ENCODE peak calls at places on chromosomes 5 and 9, in five cellular contexts. S is trophoblast cell, E is mesenchymal stem cell, Y is H1, T is H9. W is an unnamed sample.

GRCh38 chr5:104540448-104540847 is 977.9 kb upstream of the NUDT12 start:
- DNase-seq in S (no peak), E (peak), Y (no peak), T (no peak), W (no peak)

GRCh38 chr9:109517798-109518435 is 19.8 kb upstream of the PTPN3 start:
- DNase-seq in S (peak), E (no peak), Y (no peak), T (no peak), W (no peak)

GRCh38 chr5:100909034-100909433 is 6.0 kb upstream of the ST8SIA4 start:
- DNase-seq in S (no peak), E (no peak), Y (no peak), T (no peak), W (no peak)

GRCh38 chr5:90446961-90447360 is 27.6 kb downstream of the MBLAC2 start:
- DNase-seq in S (no peak), E (no peak), Y (no peak), T (no peak), W (no peak)

GRCh38 chr5:68303038-68303738 is 87.6 kb downstream of the PIK3R1 start:
- DNase-seq in S (peak), E (peak), Y (no peak), T (no peak), W (no peak)

GRCh38 chr9:73149371-73150067 is 2.1 kb upstream of the ANXA1 start:
- DNase-seq in S (peak), E (peak), Y (no peak), T (no peak), W (no peak)

GRCh38 chr5:121445511-121445910 is 406.2 kb upstream of the FTMT start:
- DNase-seq in S (no peak), E (no peak), Y (no peak), T (no peak), W (no peak)

GRCh38 chr9:131651599-131651998 is 88.3 kb downstream of the RAPGEF1 start:
- DNase-seq in S (peak), E (peak), Y (no peak), T (no peak), W (no peak)

GRCh38 chr5:181243521-181244307 is at the start of gene RACK1:
- DNase-seq in S (peak), E (peak), Y (peak), T (peak), W (peak)

GRCh38 chr9:130765135-130766030 is 69.7 kb upstream of the ABL1 start:
- DNase-seq in S (no peak), E (no peak), Y (no peak), T (no peak), W (no peak)

GRCh38 chr5:74069741-74070140 is 443.7 kb downstream of the ARHGEF28 start:
- DNase-seq in S (no peak), E (no peak), Y (no peak), T (no peak), W (no peak)

GRCh38 chr5:66333192-66333591 is 189.1 kb downstream of the SREK1 start:
- DNase-seq in S (no peak), E (no peak), Y (no peak), T (no peak), W (no peak)

GRCh38 chr5:95410269-95410668 is 19.1 kb downstream of the FAM81B start:
- DNase-seq in S (peak), E (no peak), Y (no peak), T (no peak), W (no peak)

GRCh38 chr9:95425910-95426551 is 90.7 kb downstream of the PTCH1 start:
- DNase-seq in S (no peak), E (peak), Y (peak), T (no peak), W (no peak)

GRCh38 chr9:111759762-111760639 is 34.7 kb downstream of the SHOC1 start:
- DNase-seq in S (peak), E (peak), Y (no peak), T (no peak), W (peak)

GRCh38 chr9:13665418-13666066 is 386.1 kb upstream of the MPDZ start:
- DNase-seq in S (peak), E (peak), Y (no peak), T (no peak), W (no peak)

GRCh38 chr5:176816043-176816745 is 5.8 kb downstream of the UNC5A start:
- DNase-seq in S (no peak), E (no peak), Y (no peak), T (no peak), W (no peak)

GRCh38 chr5:155919125-155919524 is 407.8 kb upstream of the SGCD start:
- DNase-seq in S (no peak), E (no peak), Y (no peak), T (no peak), W (no peak)

GRCh38 chr5:79086116-79086515 is 16.5 kb downstream of the BHMT2 start:
- DNase-seq in S (no peak), E (no peak), Y (no peak), T (no peak), W (no peak)

GRCh38 chr5:23994581-23995370 is 487.4 kb downstream of the PRDM9 start:
- DNase-seq in S (peak), E (no peak), Y (no peak), T (no peak), W (no peak)

GRCh38 chr5:134590992-134591659 is 41.5 kb downstream of the SAR1B start:
- DNase-seq in S (peak), E (no peak), Y (no peak), T (no peak), W (no peak)

GRCh38 chr5:149338364-149338763 is 6.9 kb upstream of the GRPEL2 start:
- DNase-seq in S (no peak), E (no peak), Y (no peak), T (no peak), W (no peak)

GRCh38 chr5:68443091-68443490 is 227.5 kb downstream of the PIK3R1 start:
- DNase-seq in S (no peak), E (no peak), Y (no peak), T (no peak), W (no peak)

GRCh38 chr5:9265391-9266287 is 280.2 kb downstream of the SEMA5A start:
- DNase-seq in S (peak), E (peak), Y (peak), T (peak), W (no peak)

GRCh38 chr9:115507148-115507547 is 389.2 kb upstream of the TNC start:
- DNase-seq in S (no peak), E (no peak), Y (no peak), T (no peak), W (no peak)

GRCh38 chr9:83563360-83563759 is 25.2 kb upstream of the FRMD3 start:
- DNase-seq in S (no peak), E (no peak), Y (no peak), T (no peak), W (no peak)

GRCh38 chr5:98414938-98415337 is 358.5 kb upstream of the RGMB start:
- DNase-seq in S (peak), E (peak), Y (no peak), T (no peak), W (no peak)
- H2BK5ac ChIP-seq in S (no peak), E (no peak), Y (no peak), T (no peak), W (no peak)

GRCh38 chr5:76401801-76402250 is 1.3 kb upstream of the IQGAP2 start:
- DNase-seq in S (no peak), E (no peak), Y (no peak), T (no peak), W (no peak)
- H2BK12ac ChIP-seq in S (no peak), E (no peak), Y (peak), T (no peak), W (no peak)

DNA sequence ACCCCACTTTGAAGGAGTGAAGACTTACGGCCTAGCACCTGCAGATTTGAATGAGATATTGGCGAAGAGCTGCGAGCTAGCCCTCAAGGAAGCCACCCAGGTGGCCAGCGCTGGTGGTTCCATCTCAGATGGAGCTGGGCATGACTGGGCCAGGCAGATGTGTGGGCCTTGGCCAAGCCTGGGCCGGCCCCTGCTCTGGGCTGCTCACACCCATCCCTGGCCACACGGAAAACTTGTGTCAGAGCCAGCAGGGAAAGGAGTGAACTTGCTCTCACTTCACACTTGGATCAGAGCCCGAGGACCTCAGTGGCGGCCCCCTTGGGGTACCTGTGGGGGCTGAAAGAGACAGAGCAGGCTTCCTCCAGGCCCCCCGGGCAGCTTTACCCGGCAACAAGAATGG is 44.2 kb downstream of the ROPN1L start:
- DNase-seq in S (no peak), E (no peak), Y (no peak), T (no peak), W (no peak)
- H2AK5ac ChIP-seq in S (no peak), E (no peak), Y (no peak), T (no peak), W (peak)

GRCh38 chr5:75412111-75412990 is 75.3 kb downstream of the HMGCR start:
- DNase-seq in S (no peak), E (peak), Y (no peak), T (no peak), W (no peak)
- H2BK5ac ChIP-seq in S (no peak), E (no peak), Y (no peak), T (no peak), W (no peak)

GRCh38 chr5:83522431-83522830 is 50.9 kb downstream of the VCAN start:
- DNase-seq in S (no peak), E (no peak), Y (no peak), T (no peak), W (no peak)
- H2BK12ac ChIP-seq in S (no peak), E (no peak), Y (no peak), T (no peak), W (no peak)